ENCODE peak calls at places on chromosomes 4 and X, in four cellular contexts. N, Z, R and Y are unnamed samples.

GRCh38 chrX:18931972-18932371 is 51.9 kb downstream of the PHKA2 start:
- DNase-seq in N (peak), Z (peak), R (peak), Y (peak)

GRCh38 chrX:40169193-40170086 is 71.7 kb upstream of the BCOR start:
- DNase-seq in N (peak), Z (peak), R (peak), Y (peak)

GRCh38 chr4:17647927-17648326 is 33.5 kb downstream of the MED28 start:
- DNase-seq in N (no peak), Z (no peak), R (no peak), Y (no peak)

GRCh38 chrX:70908541-70908940 is at the start of gene TEX11:
- DNase-seq in N (no peak), Z (no peak), R (peak), Y (no peak)

GRCh38 chr4:168589154-168589553 is 92.3 kb downstream of the PALLD start:
- DNase-seq in N (no peak), Z (peak), R (no peak), Y (no peak)

GRCh38 chrX:48920713-48921104 is 1.9 kb upstream of the PIM2 start:
- DNase-seq in N (no peak), Z (no peak), R (no peak), Y (no peak)

GRCh38 chrX:38304010-38304409 is 23.3 kb downstream of the RPGR start:
- DNase-seq in N (no peak), Z (peak), R (peak), Y (peak)

GRCh38 chr4:112410804-112411203 is 105.2 kb downstream of the NEUROG2 start:
- DNase-seq in N (no peak), Z (no peak), R (no peak), Y (no peak)

GRCh38 chr4:168713193-168713592 is 216.3 kb downstream of the PALLD start:
- DNase-seq in N (no peak), Z (no peak), R (no peak), Y (no peak)

GRCh38 chr4:101944649-101945048 is 154.1 kb downstream of the BANK1 start:
- DNase-seq in N (no peak), Z (peak), R (no peak), Y (no peak)

GRCh38 chrX:43949669-43950068 is 23.5 kb downstream of the NDP start:
- DNase-seq in N (peak), Z (no peak), R (peak), Y (peak)

GRCh38 chr4:75834772-75835154 is 67.5 kb downstream of the PPEF2 start:
- DNase-seq in N (no peak), Z (no peak), R (peak), Y (no peak)

GRCh38 chr4:86957214-86957613 is 22.4 kb downstream of the AFF1 start:
- DNase-seq in N (no peak), Z (peak), R (no peak), Y (no peak)

GRCh38 chrX:10615931-10616780 is 4.2 kb downstream of the MID1 start:
- DNase-seq in N (peak), Z (peak), R (no peak), Y (peak)

GRCh38 chr4:37749398-37749988 is 63.3 kb upstream of the RELL1 start:
- DNase-seq in N (no peak), Z (no peak), R (no peak), Y (no peak)

GRCh38 chr4:142875117-142875516 is 29.0 kb upstream of the INPP4B start:
- DNase-seq in N (no peak), Z (no peak), R (peak), Y (no peak)

DNA sequence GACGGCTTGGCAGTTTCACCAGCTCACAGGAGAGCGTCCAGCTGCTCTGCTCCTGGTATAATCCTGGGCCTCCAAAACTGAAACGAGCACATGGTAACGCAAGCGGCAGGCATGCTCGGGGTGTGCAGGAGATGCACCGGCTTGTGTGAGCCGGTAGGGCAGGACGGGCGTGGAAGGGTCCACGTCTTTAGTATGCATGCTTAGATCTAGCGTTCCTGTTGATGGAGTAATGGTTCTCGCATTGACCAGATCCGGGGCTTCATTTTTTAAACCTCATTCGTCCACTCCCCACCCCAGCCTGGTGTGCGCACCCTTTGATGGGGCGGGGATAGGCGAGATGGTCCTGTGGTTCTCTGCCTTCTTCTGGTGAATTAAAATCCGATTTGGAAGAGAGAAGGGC is 39.7 kb downstream of the FAM149A start:
- DNase-seq in N (peak), Z (peak), R (no peak), Y (peak)
- TF ChIP-seq CTCF in N (no peak), Z (no peak), R (no peak), Y (no peak)

GRCh38 chrX:46386511-46386910 is 158.7 kb downstream of the ZNF674 start:
- DNase-seq in N (no peak), Z (no peak), R (no peak), Y (no peak)
- TF ChIP-seq CTCF in N (no peak), Z (peak), R (no peak), Y (no peak)

DNA sequence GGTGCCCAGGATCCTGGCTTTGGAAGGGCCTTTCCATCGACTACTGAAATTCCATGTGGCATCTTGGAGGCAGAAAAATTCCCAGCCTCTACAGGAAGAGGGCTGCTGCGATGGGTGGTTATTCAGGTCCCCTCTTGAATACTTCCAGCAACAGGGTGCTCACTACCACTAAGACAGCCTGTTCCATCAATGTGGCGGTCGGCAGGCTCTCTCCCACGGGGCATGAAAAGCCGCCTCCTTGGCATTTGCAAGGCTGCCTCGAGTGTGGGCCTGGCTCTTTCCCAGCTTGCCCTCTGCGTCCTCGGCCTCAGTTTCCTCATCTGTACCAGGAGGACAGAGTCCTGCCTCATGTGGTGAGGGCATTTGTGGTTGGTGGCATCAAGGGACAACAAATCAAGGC is 62.4 kb downstream of the ADRA2C start:
- DNase-seq in N (no peak), Z (no peak), R (no peak), Y (no peak)
- TF ChIP-seq CTCF in N (no peak), Z (no peak), R (no peak), Y (no peak)

DNA sequence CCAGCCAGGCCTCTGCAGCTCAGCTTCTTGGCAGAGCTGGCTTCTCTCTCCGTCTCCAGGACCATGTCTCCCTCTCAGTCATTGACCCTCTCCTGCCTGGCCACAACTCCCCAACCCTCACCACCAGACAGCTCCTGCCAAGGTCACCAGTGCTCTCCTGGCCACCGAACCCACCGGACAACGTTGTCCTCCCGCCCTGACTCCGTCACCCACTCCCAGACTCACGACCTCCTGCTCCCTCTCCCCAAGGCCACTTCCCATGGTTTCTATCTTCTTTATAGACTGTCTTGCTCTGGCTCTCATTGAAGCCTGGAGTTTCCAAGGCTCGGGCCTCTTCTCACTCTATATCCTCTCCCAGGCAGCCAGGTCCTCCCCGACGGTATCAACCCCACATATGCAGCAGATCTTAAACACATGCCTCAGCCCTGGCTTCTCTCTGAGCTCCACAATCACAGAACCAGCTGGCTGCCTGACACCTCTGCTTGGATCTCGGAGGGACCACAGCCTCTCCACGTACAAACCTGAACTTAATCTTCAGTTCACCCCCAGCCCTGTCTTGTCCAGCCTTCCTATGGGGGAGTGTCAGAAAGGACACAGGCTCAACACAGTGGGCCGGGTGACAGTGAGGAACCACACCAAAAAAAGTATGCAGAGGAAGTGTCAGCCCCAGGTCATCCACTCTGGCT is 67.9 kb upstream of the C4orf50 start:
- DNase-seq in N (no peak), Z (no peak), R (no peak), Y (no peak)
- TF ChIP-seq CTCF in N (no peak), Z (no peak), R (no peak), Y (no peak)

GRCh38 chr4:26015133-26015651 is 101.2 kb downstream of the SMIM20 start:
- DNase-seq in N (no peak), Z (peak), R (no peak), Y (no peak)
- TF ChIP-seq CTCF in N (no peak), Z (no peak), R (no peak), Y (no peak)

GRCh38 chrX:145190801-145191389 is 56.4 kb upstream of the SPANXN1 start:
- DNase-seq in N (no peak), Z (no peak), R (peak), Y (no peak)
- TF ChIP-seq CTCF in N (peak), Z (peak), R (no peak), Y (peak)

GRCh38 chrX:119194631-119195030 is 41.5 kb upstream of the PGRMC1 start:
- DNase-seq in N (no peak), Z (no peak), R (no peak), Y (no peak)
- TF ChIP-seq CTCF in N (no peak), Z (no peak), R (peak), Y (no peak)